ENCODE peak calls at places on chromosomes 3 and 15, in ten cellular contexts. C is ovary; U is neuronal stem cell; I is upper lobe of right lung; L is naive thymus-derived CD4-positive, alpha-beta T cell; K is body of pancreas; J is heart right ventricle; S is GM23248; F is A549; A is HepG2. H is an unnamed sample. For H3K9me3, the result is how much of the 10 kb centered on the place peaks cover.

GRCh38 chr15:87660494-87661129 is 595.9 kb downstream of the NTRK3 start:
- DNase-seq in J (no peak), L (no peak), F (no peak), C (no peak), U (no peak), K (no peak), S (no peak), I (no peak), A (no peak), H (no peak)

GRCh38 chr3:170598091-170598502 is 12.2 kb upstream of the SLC7A14 start:
- DNase-seq in I (no peak), U (no peak), A (peak), J (no peak), L (no peak), F (no peak), K (no peak), C (no peak), S (no peak), H (no peak)

GRCh38 chr3:152402698-152403456 is 134.1 kb downstream of the MBNL1 start:
- DNase-seq in I (no peak), L (no peak), K (no peak), U (no peak), J (no peak), A (no peak), C (no peak), F (no peak), S (no peak), H (no peak)

GRCh38 chr3:71232175-71232679 is 351.3 kb downstream of the FOXP1 start:
- DNase-seq in A (no peak), L (no peak), S (no peak), F (no peak), U (no peak), K (no peak), C (no peak), I (no peak), J (no peak), H (no peak)

GRCh38 chr3:21901504-21901903 is 150.5 kb upstream of the ZNF385D start:
- DNase-seq in L (no peak), K (no peak), A (no peak), S (no peak), J (no peak), I (no peak), F (no peak), C (no peak), U (no peak), H (no peak)

GRCh38 chr3:24802614-24803013 is 308.0 kb upstream of the THRB start:
- DNase-seq in S (no peak), K (no peak), F (no peak), A (no peak), J (no peak), U (no peak), C (no peak), L (no peak), I (no peak), H (no peak)

GRCh38 chr15:28981921-28982320 is 96.1 kb downstream of the APBA2 start:
- DNase-seq in J (no peak), I (no peak), C (no peak), A (no peak), U (no peak), L (no peak), K (no peak), F (no peak), S (no peak), H (no peak)

GRCh38 chr3:46027021-46027705 is at the start of gene XCR1:
- DNase-seq in K (no peak), I (no peak), L (no peak), J (no peak), S (no peak), F (no peak), A (no peak), C (no peak), U (no peak), H (no peak)

GRCh38 chr3:50264389-50264963 is 4.5 kb upstream of the SEMA3B start:
- DNase-seq in A (peak), L (no peak), K (peak), S (peak), U (peak), I (peak), C (peak), J (peak), F (peak), H (peak)

GRCh38 chr3:110593749-110594148 is 477.9 kb upstream of the NECTIN3 start:
- DNase-seq in C (no peak), S (no peak), K (no peak), F (no peak), L (no peak), I (no peak), J (no peak), A (no peak), U (no peak), H (no peak)

GRCh38 chr3:3127432-3128010 is 781 bp downstream of the TRNT1 start:
- DNase-seq in L (no peak), S (peak), C (no peak), A (peak), F (peak), K (no peak), U (no peak), I (no peak), J (no peak), H (no peak)

GRCh38 chr3:180073561-180073960 is 36.8 kb upstream of the PEX5L start:
- DNase-seq in S (no peak), I (no peak), K (no peak), A (no peak), U (no peak), C (no peak), F (no peak), J (no peak), L (no peak), H (no peak)

GRCh38 chr15:80694624-80695098 is 449 bp upstream of the ABHD17C start:
- DNase-seq in F (peak), I (peak), C (peak), K (no peak), J (peak), U (no peak), A (no peak), S (peak), L (peak), H (no peak)

GRCh38 chr3:44056446-44057240 is 185.0 kb upstream of the TOPAZ1 start:
- DNase-seq in F (no peak), I (no peak), J (no peak), L (no peak), U (no peak), C (no peak), S (no peak), A (no peak), K (no peak), H (no peak)

GRCh38 chr15:68650901-68651709 is 72.3 kb downstream of the CORO2B start:
- DNase-seq in I (peak), S (no peak), C (peak), U (peak), L (peak), J (peak), F (peak), A (peak), K (peak), H (peak)

GRCh38 chr3:195386739-195387138 is 56.1 kb downstream of the ACAP2 start:
- DNase-seq in K (no peak), F (no peak), U (no peak), I (no peak), S (no peak), C (no peak), J (no peak), L (no peak), A (no peak), H (no peak)

GRCh38 chr3:69791111-69791510 is 51.8 kb downstream of the MITF start:
- DNase-seq in K (peak), F (peak), I (peak), J (peak), S (peak), A (no peak), L (no peak), U (no peak), C (peak), H (peak)

GRCh38 chr15:26771168-26771916 is 1.5 kb downstream of the GABRB3 start:
- DNase-seq in I (peak), C (no peak), F (no peak), L (no peak), J (peak), S (peak), A (peak), U (peak), K (peak), H (no peak)

GRCh38 chr3:26920579-26920978 is 298.0 kb downstream of the LRRC3B start:
- DNase-seq in C (no peak), L (no peak), I (no peak), U (peak), S (no peak), K (no peak), F (no peak), A (no peak), J (no peak), H (no peak)

GRCh38 chr15:71811752-71812735 is 1.7 kb downstream of the NR2E3 start:
- DNase-seq in L (no peak), F (no peak), U (no peak), C (no peak), I (no peak), K (no peak), J (no peak), S (no peak), A (no peak), H (no peak)

GRCh38 chr3:156997351-156997750 is 162.6 kb downstream of the CCNL1 start:
- DNase-seq in A (no peak), S (peak), J (no peak), I (no peak), U (no peak), L (no peak), K (no peak), C (no peak), F (no peak), H (no peak)

GRCh38 chr3:178714971-178715832 is 179.0 kb downstream of the KCNMB2 start:
- DNase-seq in F (no peak), K (no peak), A (no peak), C (no peak), L (no peak), I (no peak), U (no peak), S (no peak), J (no peak), H (no peak)

GRCh38 chr15:73959012-73959581 is 32.8 kb downstream of the LOXL1 start:
- DNase-seq in K (no peak), S (peak), F (no peak), A (no peak), C (peak), J (no peak), I (no peak), L (peak), U (no peak), H (peak)

GRCh38 chr3:66153471-66153870 is 67.3 kb upstream of the SLC25A26 start:
- DNase-seq in F (no peak), S (peak), J (no peak), I (no peak), C (no peak), U (no peak), K (no peak), A (no peak), L (no peak), H (no peak)

GRCh38 chr3:146903927-146904326 is 298.8 kb upstream of the PLSCR5 start:
- DNase-seq in J (peak), A (no peak), U (no peak), K (no peak), I (no peak), C (no peak), L (no peak), F (no peak), S (no peak), H (peak)

GRCh38 chr15:51878446-51879386 is 49.3 kb downstream of the TMOD3 start:
- DNase-seq in S (peak), I (no peak), A (no peak), K (no peak), L (no peak), J (no peak), U (no peak), C (no peak), F (peak), H (no peak)

GRCh38 chr15:40183636-40184463 is 23.0 kb downstream of the BUB1B start:
- DNase-seq in L (no peak), A (no peak), C (no peak), F (no peak), K (no peak), J (no peak), S (no peak), I (no peak), U (no peak), H (no peak)

GRCh38 chr3:55000546-55000945 is 72.7 kb upstream of the LRTM1 start:
- DNase-seq in K (peak), U (no peak), A (no peak), L (no peak), F (peak), J (peak), S (peak), I (no peak), C (no peak), H (no peak)

GRCh38 chr3:115165266-115165665 is 18.2 kb upstream of the ZBTB20 start:
- DNase-seq in C (no peak), U (no peak), S (no peak), I (no peak), J (no peak), L (peak), F (no peak), K (no peak), A (no peak), H (no peak)

GRCh38 chr3:132210476-132211346 is 106.5 kb upstream of the ACP3 start:
- DNase-seq in I (no peak), K (peak), A (peak), U (peak), F (peak), C (no peak), L (no peak), S (peak), J (no peak), H (no peak)

GRCh38 chr15:73346735-73347312 is 21.9 kb downstream of the HCN4 start:
- DNase-seq in K (peak), A (peak), C (peak), U (peak), J (peak), S (peak), I (peak), F (peak), L (peak), H (no peak)

GRCh38 chr3:71584216-71585061 is 911 bp upstream of the FOXP1 start:
- DNase-seq in C (peak), F (peak), J (peak), S (peak), L (peak), U (peak), I (peak), K (peak), A (peak), H (peak)

GRCh38 chr3:188979669-188980311 is 192.0 kb upstream of the TPRG1 start:
- DNase-seq in A (no peak), F (no peak), L (no peak), S (peak), C (no peak), K (no peak), U (no peak), I (no peak), J (no peak), H (no peak)

GRCh38 chr15:25070357-25070963 is 115.7 kb downstream of the SNRPN start:
- DNase-seq in L (no peak), U (no peak), I (no peak), C (no peak), S (no peak), J (no peak), A (no peak), F (no peak), K (no peak), H (no peak)

GRCh38 chr15:25067725-25068309 is 113.0 kb downstream of the SNRPN start:
- DNase-seq in S (no peak), I (peak), J (no peak), L (no peak), K (no peak), F (no peak), A (no peak), U (no peak), C (no peak), H (peak)

GRCh38 chr15:25068696-25069095 is 113.9 kb downstream of the SNRPN start:
- DNase-seq in F (no peak), U (no peak), J (no peak), K (no peak), L (no peak), C (no peak), I (peak), S (no peak), A (no peak), H (no peak)

DNA sequence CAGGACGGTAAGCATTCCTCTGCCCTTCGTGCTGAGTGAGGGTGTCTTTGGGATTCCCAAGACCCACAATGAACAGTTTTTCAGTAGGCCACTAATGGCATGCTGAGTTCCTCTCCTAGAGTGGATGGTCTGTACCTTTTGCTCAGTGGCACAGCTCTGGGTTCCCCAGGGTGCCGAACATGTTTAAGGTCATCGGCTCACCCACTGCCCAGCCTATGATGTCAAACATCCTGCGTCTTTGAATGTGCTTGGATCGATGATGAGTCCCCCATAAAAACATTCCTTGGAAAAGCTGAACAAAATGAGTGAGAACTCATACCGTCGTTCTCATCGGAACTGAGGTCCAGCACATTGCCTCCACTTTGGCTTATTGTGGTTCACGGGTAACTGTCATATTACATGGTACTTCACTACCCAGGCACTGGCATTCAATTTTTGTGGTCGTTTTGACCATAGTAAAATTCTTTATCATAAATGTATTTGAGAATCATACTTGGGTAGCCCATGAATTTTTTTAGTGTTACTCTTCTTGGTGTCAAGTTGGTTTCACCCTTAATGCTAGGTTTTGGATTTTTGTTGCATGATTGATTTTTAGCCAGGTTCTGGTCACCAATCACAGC is 118.2 kb downstream of the SNRPN start:
- DNase-seq in L (no peak), S (no peak), J (no peak), I (no peak), K (no peak), U (no peak), F (no peak), C (no peak), A (no peak), H (no peak)
- H3K9me3 ChIP-seq in L (half or more), S (under half), J (half or more), I (half or more), K (half or more), U (half or more), F (half or more), C (under half), A (half or more), H (half or more)

DNA sequence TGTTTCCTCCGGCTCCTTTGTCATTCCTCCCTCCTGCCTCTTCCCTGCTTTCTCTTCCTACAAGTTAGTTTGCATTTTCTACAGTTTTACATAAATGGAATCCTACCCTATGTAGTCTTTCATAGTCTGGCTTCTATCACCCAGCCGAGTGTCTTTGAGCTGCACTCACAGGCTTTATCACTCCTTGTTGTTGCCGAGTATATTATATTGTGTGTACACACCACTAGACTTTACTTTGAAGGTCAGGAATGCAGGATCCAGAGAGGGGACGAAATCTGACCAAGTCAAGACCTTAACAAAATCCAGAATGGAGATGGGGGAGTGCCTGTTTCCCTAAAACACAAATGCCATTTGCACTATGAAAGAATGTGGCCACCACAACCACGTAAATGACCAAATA is 65.9 kb downstream of the ARHGAP31 start:
- DNase-seq in U (no peak), K (no peak), L (no peak), F (no peak), J (no peak), A (no peak), I (no peak), S (no peak), C (no peak), H (no peak)
- H3K27ac ChIP-seq in U (no peak), K (no peak), L (no peak), F (no peak), J (no peak), A (no peak), I (peak), S (no peak), C (no peak), H (no peak)

DNA sequence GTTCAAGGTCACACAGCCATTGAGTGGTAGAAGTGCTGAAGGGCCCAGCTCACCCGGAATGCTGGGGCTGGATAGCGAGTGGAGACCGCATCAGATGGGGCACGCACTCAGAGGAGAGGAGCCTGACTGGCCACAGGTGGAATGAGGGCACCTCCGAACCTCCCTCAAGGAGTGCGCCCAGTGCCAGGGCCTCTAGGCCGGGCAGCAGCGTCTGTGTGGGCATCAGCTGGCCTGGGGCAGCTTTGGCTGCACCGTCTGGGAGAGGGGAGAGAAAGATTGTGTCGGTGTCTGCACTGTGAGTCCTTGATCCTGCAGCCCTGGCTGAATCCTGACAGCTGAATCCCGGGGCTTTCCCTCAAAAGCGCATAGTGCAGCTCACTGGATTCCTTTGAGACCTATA is 677 bp downstream of the ANKDD1A start:
- DNase-seq in I (no peak), L (no peak), U (no peak), C (no peak), F (no peak), J (no peak), K (no peak), A (no peak), S (no peak), H (no peak)
- H3K9me3 ChIP-seq in I (under half), L (under half), U (under half), C (under half), F (under half), J (under half), K (under half), A (under half), S (under half), H (under half)

DNA sequence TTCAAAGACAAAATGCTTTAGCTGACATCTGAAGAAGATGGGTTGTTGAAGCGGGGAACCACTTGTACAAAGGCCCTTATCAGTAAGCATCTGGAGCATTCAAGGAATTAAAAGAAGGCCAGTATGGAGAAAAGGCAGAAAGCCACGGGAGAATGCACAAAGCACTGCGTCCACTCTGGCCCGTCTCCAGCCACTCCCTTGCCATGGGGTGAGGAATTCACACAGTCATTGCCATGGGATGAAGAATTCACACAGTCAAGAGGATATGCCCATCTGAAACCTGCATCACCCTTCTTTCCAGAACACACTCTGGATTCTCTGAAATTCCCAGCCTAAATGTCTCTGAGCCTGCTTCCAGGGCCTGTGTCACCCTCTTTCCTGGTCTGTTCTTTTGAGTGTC is 26.7 kb upstream of the STAG1 start:
- DNase-seq in U (no peak), K (no peak), L (no peak), J (no peak), C (no peak), F (peak), A (no peak), S (peak), I (peak), H (no peak)
- H3K27ac ChIP-seq in U (no peak), K (no peak), L (no peak), J (no peak), C (no peak), F (peak), A (no peak), S (no peak), I (no peak), H (no peak)

H was measured in sigmoid colon.